ENCODE peak calls at places on chromosomes 5 and 9, in five cellular contexts. F is testis, H is IMR-90, L is OCI-LY7, O is body of pancreas. X is an unnamed sample.

GRCh38 chr5:53399921-53400697 is 80.3 kb upstream of the FST start:
- DNase-seq in F (no peak), H (no peak), L (no peak), O (no peak), X (no peak)

GRCh38 chr5:122392224-122392623 is 80.2 kb downstream of the SNCAIP start:
- DNase-seq in F (no peak), H (no peak), L (no peak), O (no peak), X (no peak)

GRCh38 chr5:178351221-178351825 is 118.7 kb upstream of the PHYKPL start:
- DNase-seq in F (no peak), H (no peak), L (no peak), O (no peak), X (no peak)

GRCh38 chr9:136085815-136086212 is 9.3 kb downstream of the NACC2 start:
- DNase-seq in F (peak; percentile 62), H (no peak), L (no peak), O (peak; percentile 88), X (no peak)

GRCh38 chr5:107486489-107486888 is 184.2 kb downstream of the EFNA5 start:
- DNase-seq in F (no peak), H (peak; percentile 59), L (no peak), O (no peak), X (no peak)

GRCh38 chr9:127803507-127804352 is 1.0 kb downstream of the FPGS start:
- DNase-seq in F (no peak), H (no peak), L (peak; percentile 27), O (peak; percentile 37), X (no peak)

GRCh38 chr9:115717298-115717697 is 436.3 kb upstream of the PAPPA start:
- DNase-seq in F (no peak), H (peak; percentile 56), L (no peak), O (no peak), X (no peak)

GRCh38 chr9:96674914-96675538 is 19.9 kb upstream of the PRXL2C start:
- DNase-seq in F (no peak), H (peak; percentile 77), L (no peak), O (no peak), X (no peak)

GRCh38 chr5:38384396-38384795 is 126.0 kb downstream of the EGFLAM start:
- DNase-seq in F (no peak), H (no peak), L (no peak), O (no peak), X (no peak)

GRCh38 chr9:119596703-119597102 is 227.5 kb upstream of the BRINP1 start:
- DNase-seq in F (no peak), H (no peak), L (no peak), O (no peak), X (no peak)

GRCh38 chr9:136674786-136675349 is 12.2 kb downstream of the EGFL7 start:
- DNase-seq in F (no peak), H (no peak), L (no peak), O (peak; percentile 92), X (no peak)

GRCh38 chr5:122607818-122608217 is 167.1 kb upstream of the SNX2 start:
- DNase-seq in F (no peak), H (no peak), L (no peak), O (no peak), X (no peak)

GRCh38 chr5:132266031-132266835 is 8.7 kb downstream of the PDLIM4 start:
- DNase-seq in F (no peak), H (no peak), L (no peak), O (no peak), X (peak; percentile 66)

GRCh38 chr9:14346826-14347407 is 33.0 kb upstream of the NFIB start:
- DNase-seq in F (no peak), H (no peak), L (no peak), O (no peak), X (no peak)

DNA sequence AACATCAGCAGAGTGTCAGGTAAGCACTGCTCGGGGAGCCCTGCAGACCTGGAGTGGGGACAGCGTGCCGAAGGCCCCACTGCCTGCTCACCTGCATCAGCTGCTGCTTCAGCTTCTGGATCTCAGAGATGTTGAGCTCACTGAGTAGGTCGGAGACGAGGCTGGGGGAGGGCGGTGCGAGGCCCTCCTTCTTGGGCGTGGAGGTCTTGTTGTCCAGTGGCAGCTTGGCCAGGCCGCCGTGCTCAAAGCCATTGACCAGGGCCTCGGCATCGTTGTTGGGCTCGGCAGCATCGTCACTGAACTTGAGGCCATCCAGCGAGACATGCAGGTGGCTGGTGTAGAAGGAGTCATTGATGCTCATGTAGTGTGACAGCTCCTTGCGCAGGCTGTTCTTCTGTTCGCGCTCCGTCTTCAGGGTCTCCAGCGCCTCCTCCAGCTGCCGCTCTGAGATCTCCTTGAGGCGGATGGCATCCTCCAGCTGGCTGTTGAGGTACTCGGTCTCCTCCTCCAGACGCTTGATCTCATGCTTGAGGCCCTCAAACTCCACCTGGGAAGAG is 44.3 kb downstream of the BICD2 start:
- DNase-seq in F (no peak), H (no peak), L (peak; percentile 72), O (no peak), X (no peak)
- H3K36me3 ChIP-seq in F (no peaks in the 10 kb centered on the region), H (peaks cover 62% of the 10 kb centered on the region), L (peaks cover 75% of the 10 kb centered on the region), O (peaks cover 37% of the 10 kb centered on the region), X (peaks cover 82% of the 10 kb centered on the region)

DNA sequence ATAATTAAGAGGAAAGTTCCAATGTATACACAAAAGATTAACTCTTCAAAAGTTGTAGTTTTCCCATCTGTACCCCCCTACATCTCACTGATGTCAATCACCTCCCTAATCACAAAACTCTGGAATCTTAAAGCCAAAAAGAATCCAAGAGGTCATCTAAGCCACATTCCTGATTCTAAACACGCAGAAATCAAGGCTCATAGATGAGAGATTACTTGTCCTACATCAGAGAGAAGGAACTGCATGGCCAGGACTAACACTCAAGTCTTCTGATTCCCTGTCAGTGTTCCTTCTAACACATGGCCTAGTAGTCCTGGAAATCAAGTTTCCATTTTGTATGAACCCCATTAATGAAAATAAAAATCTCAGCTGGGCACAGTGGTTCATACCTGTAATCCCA is 58.7 kb downstream of the MAPKAP1 start:
- DNase-seq in F (no peak), H (no peak), L (no peak), O (no peak), X (no peak)
- H3K27ac ChIP-seq in F (no peak overlapping the region), H (no peak overlapping the region), L (no peak overlapping the region), O (no peak overlapping the region), X (no peak overlapping the region)

GRCh38 chr5:93874491-93874890 is 133.1 kb upstream of the POU5F2 start:
- DNase-seq in F (no peak), H (peak; percentile 10), L (no peak), O (no peak), X (no peak)

GRCh38 chr5:93874080-93874479 is 132.7 kb upstream of the POU5F2 start:
- DNase-seq in F (no peak), H (peak; percentile 37), L (no peak), O (no peak), X (no peak)

GRCh38 chr5:93870649-93871048 is 129.2 kb upstream of the POU5F2 start:
- DNase-seq in F (no peak), H (no peak), L (no peak), O (no peak), X (no peak)

GRCh38 chr5:93873211-93873736 is 131.9 kb upstream of the POU5F2 start:
- DNase-seq in F (no peak), H (no peak), L (no peak), O (no peak), X (no peak)

GRCh38 chr5:93875693-93876092 is 134.3 kb upstream of the POU5F2 start:
- DNase-seq in F (no peak), H (no peak), L (no peak), O (no peak), X (no peak)
- TF ChIP-seq CTCF in F (no peak), H (peak; percentile 17), L (no peak), O (no peak), X (no peak)

DNA sequence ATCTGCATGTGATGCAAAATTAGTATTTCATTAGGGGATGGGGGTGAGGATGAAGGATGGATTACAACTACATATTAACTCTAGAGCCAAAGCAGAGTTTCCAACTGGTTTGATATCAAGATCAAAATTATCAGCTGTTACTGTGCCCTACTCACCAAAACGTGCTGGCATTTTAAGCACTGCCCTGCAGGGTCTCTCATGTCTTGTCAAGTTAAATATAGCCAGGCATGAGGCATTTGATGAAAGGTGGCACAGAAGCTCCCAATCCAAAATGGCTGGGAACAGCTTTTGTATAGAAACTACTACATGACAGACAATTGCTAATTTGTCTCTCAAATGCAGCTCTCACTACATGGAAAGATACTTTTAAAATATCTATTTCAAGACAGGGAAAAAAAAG is 27.1 kb upstream of the CAAP1 start:
- DNase-seq in F (no peak), H (no peak), L (no peak), O (no peak), X (no peak)
- H3K36me3 ChIP-seq in F (no peaks in the 10 kb centered on the region), H (peaks cover 31% of the 10 kb centered on the region), L (peaks cover 94% of the 10 kb centered on the region), O (peaks cover 47% of the 10 kb centered on the region), X (peaks cover 96% of the 10 kb centered on the region)